ENCODE peak calls at places on chromosome 13, in six cellular contexts. One of them, this sample, is unnamed.
A peak's percentile ranks its signal among the peaks of the same experiment; 100 is the strongest.

GRCh38 chr13:60583911-60584753 is 187.1 kb downstream of the TDRD3 start:
- DNase-seq in DMS79: no peak
- DNase-seq in dorsolateral prefrontal cortex: no peak
- DNase-seq in NCI-H510A treated with DMSO at 0.1 percent for 48 hours: no peak
- DNase-seq in progenitor cell of endocrine pancreas: no peak
- DNase-seq in IMR-90: peak; percentile 73
- DNase-seq in this sample: no peak

GRCh38 chr13:75691183-75691582 is 55.1 kb downstream of the LMO7 start:
- DNase-seq in DMS79: no peak
- DNase-seq in dorsolateral prefrontal cortex: no peak
- DNase-seq in NCI-H510A treated with DMSO at 0.1 percent for 48 hours: no peak
- DNase-seq in progenitor cell of endocrine pancreas: no peak
- DNase-seq in IMR-90: peak; percentile 75
- DNase-seq in this sample: no peak

GRCh38 chr13:49622174-49622946 is 5.9 kb upstream of the ARL11 start:
- DNase-seq in DMS79: no peak
- DNase-seq in dorsolateral prefrontal cortex: no peak
- DNase-seq in NCI-H510A treated with DMSO at 0.1 percent for 48 hours: no peak
- DNase-seq in progenitor cell of endocrine pancreas: no peak
- DNase-seq in IMR-90: no peak
- DNase-seq in this sample: no peak

GRCh38 chr13:44063881-44064280 is 184.2 kb downstream of the LACC1 start:
- DNase-seq in DMS79: no peak
- DNase-seq in dorsolateral prefrontal cortex: no peak
- DNase-seq in NCI-H510A treated with DMSO at 0.1 percent for 48 hours: no peak
- DNase-seq in progenitor cell of endocrine pancreas: no peak
- DNase-seq in IMR-90: no peak
- DNase-seq in this sample: no peak

GRCh38 chr13:20446900-20447299 is 78.8 kb downstream of the CRYL1 start:
- DNase-seq in DMS79: no peak
- DNase-seq in dorsolateral prefrontal cortex: no peak
- DNase-seq in NCI-H510A treated with DMSO at 0.1 percent for 48 hours: no peak
- DNase-seq in progenitor cell of endocrine pancreas: no peak
- DNase-seq in IMR-90: no peak
- DNase-seq in this sample: no peak

GRCh38 chr13:39779337-39780270 is 124.1 kb downstream of the COG6 start:
- DNase-seq in DMS79: no peak
- DNase-seq in dorsolateral prefrontal cortex: no peak
- DNase-seq in NCI-H510A treated with DMSO at 0.1 percent for 48 hours: no peak
- DNase-seq in progenitor cell of endocrine pancreas: no peak
- DNase-seq in IMR-90: peak; percentile 36
- DNase-seq in this sample: no peak

GRCh38 chr13:76023644-76024043 is 387.5 kb downstream of the LMO7 start:
- DNase-seq in DMS79: no peak
- DNase-seq in dorsolateral prefrontal cortex: no peak
- DNase-seq in NCI-H510A treated with DMSO at 0.1 percent for 48 hours: no peak
- DNase-seq in progenitor cell of endocrine pancreas: no peak
- DNase-seq in IMR-90: peak; percentile 48
- DNase-seq in this sample: no peak

GRCh38 chr13:101698400-101698799 is 245.9 kb downstream of the ITGBL1 start:
- DNase-seq in DMS79: no peak
- DNase-seq in dorsolateral prefrontal cortex: no peak
- DNase-seq in NCI-H510A treated with DMSO at 0.1 percent for 48 hours: no peak
- DNase-seq in progenitor cell of endocrine pancreas: no peak
- DNase-seq in IMR-90: peak; percentile 7
- DNase-seq in this sample: no peak

GRCh38 chr13:41017153-41017552 is 2.0 kb downstream of the ELF1 start:
- DNase-seq in DMS79: no peak
- DNase-seq in dorsolateral prefrontal cortex: no peak
- DNase-seq in NCI-H510A treated with DMSO at 0.1 percent for 48 hours: no peak
- DNase-seq in progenitor cell of endocrine pancreas: no peak
- DNase-seq in IMR-90: no peak
- DNase-seq in this sample: no peak

GRCh38 chr13:74633734-74634133 is 499.5 kb upstream of the KLF12 start:
- DNase-seq in DMS79: no peak
- DNase-seq in dorsolateral prefrontal cortex: no peak
- DNase-seq in NCI-H510A treated with DMSO at 0.1 percent for 48 hours: no peak
- DNase-seq in progenitor cell of endocrine pancreas: no peak
- DNase-seq in IMR-90: no peak
- DNase-seq in this sample: no peak

GRCh38 chr13:30810261-30810701 is 74.9 kb downstream of the ALOX5AP start:
- DNase-seq in DMS79: peak; percentile 80
- DNase-seq in dorsolateral prefrontal cortex: no peak
- DNase-seq in NCI-H510A treated with DMSO at 0.1 percent for 48 hours: no peak
- DNase-seq in progenitor cell of endocrine pancreas: no peak
- DNase-seq in IMR-90: no peak
- DNase-seq in this sample: no peak

GRCh38 chr13:26787961-26788360 is 27.4 kb upstream of the GPR12 start:
- DNase-seq in DMS79: no peak
- DNase-seq in dorsolateral prefrontal cortex: no peak
- DNase-seq in NCI-H510A treated with DMSO at 0.1 percent for 48 hours: no peak
- DNase-seq in progenitor cell of endocrine pancreas: no peak
- DNase-seq in IMR-90: no peak
- DNase-seq in this sample: no peak

GRCh38 chr13:29435125-29435911 is 160.2 kb downstream of the SLC7A1 start:
- DNase-seq in DMS79: no peak
- DNase-seq in dorsolateral prefrontal cortex: no peak
- DNase-seq in NCI-H510A treated with DMSO at 0.1 percent for 48 hours: peak; percentile 50
- DNase-seq in progenitor cell of endocrine pancreas: no peak
- DNase-seq in IMR-90: peak; percentile 91
- DNase-seq in this sample: no peak

GRCh38 chr13:43269037-43269476 is 245.7 kb downstream of the DNAJC15 start:
- DNase-seq in DMS79: no peak
- DNase-seq in dorsolateral prefrontal cortex: no peak
- DNase-seq in NCI-H510A treated with DMSO at 0.1 percent for 48 hours: no peak
- DNase-seq in progenitor cell of endocrine pancreas: peak; percentile 24
- DNase-seq in IMR-90: peak; percentile 98
- DNase-seq in this sample: no peak

GRCh38 chr13:114282143-114282685 is 813 bp downstream of the UPF3A start:
- DNase-seq in DMS79: peak; percentile 60
- DNase-seq in dorsolateral prefrontal cortex: no peak
- DNase-seq in NCI-H510A treated with DMSO at 0.1 percent for 48 hours: peak; percentile 56
- DNase-seq in progenitor cell of endocrine pancreas: peak; percentile 21
- DNase-seq in IMR-90: peak; percentile 65
- DNase-seq in this sample: peak; percentile 27

GRCh38 chr13:109704771-109705628 is 81.4 kb downstream of the IRS2 start:
- DNase-seq in DMS79: no peak
- DNase-seq in dorsolateral prefrontal cortex: no peak
- DNase-seq in NCI-H510A treated with DMSO at 0.1 percent for 48 hours: peak; percentile 82
- DNase-seq in progenitor cell of endocrine pancreas: no peak
- DNase-seq in IMR-90: no peak
- DNase-seq in this sample: no peak

GRCh38 chr13:67152123-67152522 is 78.0 kb downstream of the PCDH9 start:
- DNase-seq in DMS79: no peak
- DNase-seq in dorsolateral prefrontal cortex: no peak
- DNase-seq in NCI-H510A treated with DMSO at 0.1 percent for 48 hours: no peak
- DNase-seq in progenitor cell of endocrine pancreas: no peak
- DNase-seq in IMR-90: no peak
- DNase-seq in this sample: no peak

GRCh38 chr13:58324130-58324529 is 692.6 kb downstream of the PCDH17 start:
- DNase-seq in DMS79: no peak
- DNase-seq in dorsolateral prefrontal cortex: no peak
- DNase-seq in NCI-H510A treated with DMSO at 0.1 percent for 48 hours: no peak
- DNase-seq in progenitor cell of endocrine pancreas: no peak
- DNase-seq in IMR-90: no peak
- DNase-seq in this sample: no peak

GRCh38 chr13:66563076-66563475 is 667.1 kb downstream of the PCDH9 start:
- DNase-seq in DMS79: no peak
- DNase-seq in dorsolateral prefrontal cortex: no peak
- DNase-seq in NCI-H510A treated with DMSO at 0.1 percent for 48 hours: no peak
- DNase-seq in progenitor cell of endocrine pancreas: no peak
- DNase-seq in IMR-90: peak; percentile 16
- DNase-seq in this sample: no peak

GRCh38 chr13:95677564-95678386 is 836 bp downstream of the DNAJC3 start:
- DNase-seq in DMS79: peak; percentile 14
- DNase-seq in dorsolateral prefrontal cortex: no peak
- DNase-seq in NCI-H510A treated with DMSO at 0.1 percent for 48 hours: no peak
- DNase-seq in progenitor cell of endocrine pancreas: no peak
- DNase-seq in IMR-90: peak; percentile 23
- DNase-seq in this sample: no peak

GRCh38 chr13:46668302-46668720 is 115.3 kb downstream of the LRCH1 start:
- DNase-seq in DMS79: peak; percentile 12
- DNase-seq in dorsolateral prefrontal cortex: peak; percentile 45
- DNase-seq in NCI-H510A treated with DMSO at 0.1 percent for 48 hours: no peak
- DNase-seq in progenitor cell of endocrine pancreas: no peak
- DNase-seq in IMR-90: peak; percentile 95
- DNase-seq in this sample: no peak

GRCh38 chr13:49369876-49370275 is 74.0 kb downstream of the CAB39L start:
- DNase-seq in DMS79: no peak
- DNase-seq in dorsolateral prefrontal cortex: no peak
- DNase-seq in NCI-H510A treated with DMSO at 0.1 percent for 48 hours: no peak
- DNase-seq in progenitor cell of endocrine pancreas: no peak
- DNase-seq in IMR-90: no peak
- DNase-seq in this sample: no peak

GRCh38 chr13:74593688-74594087 is 459.5 kb upstream of the KLF12 start:
- DNase-seq in DMS79: no peak
- DNase-seq in dorsolateral prefrontal cortex: no peak
- DNase-seq in NCI-H510A treated with DMSO at 0.1 percent for 48 hours: no peak
- DNase-seq in progenitor cell of endocrine pancreas: no peak
- DNase-seq in IMR-90: no peak
- DNase-seq in this sample: no peak

GRCh38 chr13:27158335-27158734 is 13.3 kb downstream of the USP12 start:
- DNase-seq in DMS79: no peak
- DNase-seq in dorsolateral prefrontal cortex: no peak
- DNase-seq in NCI-H510A treated with DMSO at 0.1 percent for 48 hours: no peak
- DNase-seq in progenitor cell of endocrine pancreas: no peak
- DNase-seq in IMR-90: no peak
- DNase-seq in this sample: no peak

GRCh38 chr13:77952276-77952675 is 33.6 kb upstream of the EDNRB start:
- DNase-seq in DMS79: no peak
- DNase-seq in dorsolateral prefrontal cortex: no peak
- DNase-seq in NCI-H510A treated with DMSO at 0.1 percent for 48 hours: no peak
- DNase-seq in progenitor cell of endocrine pancreas: no peak
- DNase-seq in IMR-90: no peak
- DNase-seq in this sample: no peak

GRCh38 chr13:110702591-110703526 is 3.1 kb downstream of the CARS2 start:
- DNase-seq in DMS79: no peak
- DNase-seq in dorsolateral prefrontal cortex: no peak
- DNase-seq in NCI-H510A treated with DMSO at 0.1 percent for 48 hours: no peak
- DNase-seq in progenitor cell of endocrine pancreas: no peak
- DNase-seq in IMR-90: peak; percentile 62
- DNase-seq in this sample: no peak

GRCh38 chr13:46142692-46143238 is 37.9 kb upstream of the CPB2 start:
- DNase-seq in DMS79: peak; percentile 64
- DNase-seq in dorsolateral prefrontal cortex: no peak
- DNase-seq in NCI-H510A treated with DMSO at 0.1 percent for 48 hours: no peak
- DNase-seq in progenitor cell of endocrine pancreas: no peak
- DNase-seq in IMR-90: no peak
- DNase-seq in this sample: no peak

GRCh38 chr13:29105779-29106178 is 285.6 kb downstream of the MTUS2 start:
- DNase-seq in DMS79: no peak
- DNase-seq in dorsolateral prefrontal cortex: no peak
- DNase-seq in NCI-H510A treated with DMSO at 0.1 percent for 48 hours: no peak
- DNase-seq in progenitor cell of endocrine pancreas: no peak
- DNase-seq in IMR-90: no peak
- DNase-seq in this sample: no peak

GRCh38 chr13:40776681-40777165 is 5.7 kb upstream of the MRPS31 start:
- DNase-seq in DMS79: no peak
- DNase-seq in dorsolateral prefrontal cortex: no peak
- DNase-seq in NCI-H510A treated with DMSO at 0.1 percent for 48 hours: no peak
- DNase-seq in progenitor cell of endocrine pancreas: no peak
- DNase-seq in IMR-90: peak; percentile 55
- DNase-seq in this sample: no peak

GRCh38 chr13:63910406-63910957 is 2494.8 kb upstream of the PCDH20 start:
- DNase-seq in DMS79: no peak
- DNase-seq in dorsolateral prefrontal cortex: no peak
- DNase-seq in NCI-H510A treated with DMSO at 0.1 percent for 48 hours: no peak
- DNase-seq in progenitor cell of endocrine pancreas: no peak
- DNase-seq in IMR-90: peak; percentile 7
- DNase-seq in this sample: no peak

GRCh38 chr13:40026174-40026585 is 370.7 kb downstream of the COG6 start:
- DNase-seq in DMS79: no peak
- DNase-seq in dorsolateral prefrontal cortex: no peak
- DNase-seq in NCI-H510A treated with DMSO at 0.1 percent for 48 hours: no peak
- DNase-seq in progenitor cell of endocrine pancreas: no peak
- DNase-seq in IMR-90: peak; percentile 11
- DNase-seq in this sample: no peak

GRCh38 chr13:92137519-92137918 is 739.1 kb downstream of the GPC5 start:
- DNase-seq in DMS79: no peak
- DNase-seq in dorsolateral prefrontal cortex: no peak
- DNase-seq in NCI-H510A treated with DMSO at 0.1 percent for 48 hours: no peak
- DNase-seq in progenitor cell of endocrine pancreas: no peak
- DNase-seq in IMR-90: no peak
- DNase-seq in this sample: no peak

GRCh38 chr13:51996660-51997059 is 14.6 kb downstream of the ATP7B start:
- DNase-seq in DMS79: no peak
- DNase-seq in dorsolateral prefrontal cortex: no peak
- DNase-seq in NCI-H510A treated with DMSO at 0.1 percent for 48 hours: no peak
- DNase-seq in progenitor cell of endocrine pancreas: no peak
- DNase-seq in IMR-90: no peak
- DNase-seq in this sample: no peak

GRCh38 chr13:105587786-105588185 is 947.7 kb downstream of the EFNB2 start:
- DNase-seq in DMS79: no peak
- DNase-seq in dorsolateral prefrontal cortex: no peak
- DNase-seq in NCI-H510A treated with DMSO at 0.1 percent for 48 hours: no peak
- DNase-seq in progenitor cell of endocrine pancreas: no peak
- DNase-seq in IMR-90: peak; percentile 2
- DNase-seq in this sample: no peak

GRCh38 chr13:57748096-57748495 is 116.6 kb downstream of the PCDH17 start:
- DNase-seq in DMS79: no peak
- DNase-seq in dorsolateral prefrontal cortex: no peak
- DNase-seq in NCI-H510A treated with DMSO at 0.1 percent for 48 hours: no peak
- DNase-seq in progenitor cell of endocrine pancreas: no peak
- DNase-seq in IMR-90: no peak
- DNase-seq in this sample: no peak

GRCh38 chr13:22944378-22944777 is 236.4 kb upstream of the SGCG start:
- DNase-seq in DMS79: no peak
- DNase-seq in dorsolateral prefrontal cortex: no peak
- DNase-seq in NCI-H510A treated with DMSO at 0.1 percent for 48 hours: no peak
- DNase-seq in progenitor cell of endocrine pancreas: no peak
- DNase-seq in IMR-90: no peak
- DNase-seq in this sample: no peak

This sample was measured in neural crest cell.